ENCODE peak calls at places on chromosomes 11 and 22, in six cellular contexts. F is ovary, Y is psoas muscle, J is IMR-90, T is pancreas, V is lung. G is an unnamed sample. For H3K36me3, the result is how much of the 10 kb centered on the place peaks cover.

GRCh38 chr22:45242778-45243191 is 2.1 kb upstream of the KIAA0930 start:
- DNase-seq in V (no peak), T (peak), F (no peak), Y (no peak), J (no peak), G (no peak)

GRCh38 chr22:46373838-46374662 is 38.5 kb downstream of the TRMU start:
- DNase-seq in V (no peak), T (no peak), Y (no peak), F (no peak), J (no peak), G (no peak)

GRCh38 chr11:116096596-116096995 is 592.4 kb upstream of the CADM1 start:
- DNase-seq in J (no peak), V (no peak), T (no peak), Y (no peak), F (no peak), G (no peak)

GRCh38 chr11:8747173-8747572 is 64.6 kb downstream of the RPL27A start:
- DNase-seq in F (no peak), Y (no peak), J (no peak), T (no peak), V (no peak), G (no peak)

GRCh38 chr11:93952082-93952780 is 68.9 kb upstream of the HEPHL1 start:
- DNase-seq in J (no peak), V (no peak), F (no peak), Y (no peak), T (no peak), G (no peak)

GRCh38 chr22:25083414-25084166 is 116.1 kb upstream of the CRYBB3 start:
- DNase-seq in Y (no peak), T (peak), J (no peak), F (no peak), V (no peak), G (no peak)

GRCh38 chr22:42396621-42397331 is 35.4 kb downstream of the NFAM1 start:
- DNase-seq in V (no peak), F (no peak), Y (no peak), J (no peak), T (no peak), G (peak)

GRCh38 chr11:116731097-116731761 is 41.6 kb downstream of the BUD13 start:
- DNase-seq in Y (peak), V (no peak), F (no peak), T (no peak), J (peak), G (no peak)

GRCh38 chr11:116605543-116605942 is 167.2 kb downstream of the BUD13 start:
- DNase-seq in F (no peak), Y (no peak), J (peak), T (peak), V (no peak), G (no peak)

GRCh38 chr22:37103151-37103550 is 6.4 kb downstream of the TMPRSS6 start:
- DNase-seq in F (no peak), J (no peak), V (no peak), Y (no peak), T (no peak), G (no peak)

GRCh38 chr22:37095113-37095512 is 14.4 kb downstream of the TMPRSS6 start:
- DNase-seq in V (no peak), Y (no peak), T (no peak), J (no peak), F (no peak), G (no peak)

GRCh38 chr22:37101311-37102063 is 8.0 kb downstream of the TMPRSS6 start:
- DNase-seq in Y (no peak), V (no peak), J (no peak), F (no peak), T (no peak), G (no peak)

GRCh38 chr22:37100589-37101127 is 8.9 kb downstream of the TMPRSS6 start:
- DNase-seq in Y (no peak), V (no peak), T (no peak), J (no peak), F (no peak), G (no peak)

DNA sequence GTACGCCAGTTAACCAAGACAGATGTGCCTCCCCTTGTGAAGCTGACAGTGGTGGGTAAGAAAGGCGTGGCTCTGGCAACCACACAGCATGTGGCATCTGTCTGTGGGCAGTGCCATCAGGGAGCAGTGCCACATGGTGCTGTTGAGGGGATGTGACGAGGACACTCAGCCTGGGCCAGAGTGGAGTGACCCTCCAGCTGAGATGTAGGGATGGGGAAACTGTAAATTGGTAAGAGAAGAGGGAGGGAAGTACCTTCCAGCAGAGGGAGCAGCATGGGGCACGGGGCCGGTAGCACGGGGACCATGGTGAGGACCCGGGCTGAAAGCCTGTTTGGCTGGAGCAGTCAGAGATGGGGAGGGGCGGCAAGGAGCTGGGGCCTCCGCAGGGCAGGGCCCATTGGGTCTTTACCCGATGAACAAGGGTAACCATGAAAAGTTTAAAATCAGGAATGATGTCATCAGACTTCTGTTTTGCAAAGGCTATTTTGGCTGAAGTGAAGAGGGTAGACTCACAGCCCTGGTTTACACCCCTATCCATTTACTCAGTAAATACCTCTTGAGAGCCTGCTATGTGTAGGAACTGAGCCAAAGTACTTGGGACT is 10.4 kb downstream of the TMPRSS6 start:
- DNase-seq in V (no peak), T (no peak), Y (no peak), J (no peak), F (no peak), G (no peak)
- TF ChIP-seq CTCF in V (no peak), T (no peak), Y (no peak), J (no peak), F (no peak), G (peak)

DNA sequence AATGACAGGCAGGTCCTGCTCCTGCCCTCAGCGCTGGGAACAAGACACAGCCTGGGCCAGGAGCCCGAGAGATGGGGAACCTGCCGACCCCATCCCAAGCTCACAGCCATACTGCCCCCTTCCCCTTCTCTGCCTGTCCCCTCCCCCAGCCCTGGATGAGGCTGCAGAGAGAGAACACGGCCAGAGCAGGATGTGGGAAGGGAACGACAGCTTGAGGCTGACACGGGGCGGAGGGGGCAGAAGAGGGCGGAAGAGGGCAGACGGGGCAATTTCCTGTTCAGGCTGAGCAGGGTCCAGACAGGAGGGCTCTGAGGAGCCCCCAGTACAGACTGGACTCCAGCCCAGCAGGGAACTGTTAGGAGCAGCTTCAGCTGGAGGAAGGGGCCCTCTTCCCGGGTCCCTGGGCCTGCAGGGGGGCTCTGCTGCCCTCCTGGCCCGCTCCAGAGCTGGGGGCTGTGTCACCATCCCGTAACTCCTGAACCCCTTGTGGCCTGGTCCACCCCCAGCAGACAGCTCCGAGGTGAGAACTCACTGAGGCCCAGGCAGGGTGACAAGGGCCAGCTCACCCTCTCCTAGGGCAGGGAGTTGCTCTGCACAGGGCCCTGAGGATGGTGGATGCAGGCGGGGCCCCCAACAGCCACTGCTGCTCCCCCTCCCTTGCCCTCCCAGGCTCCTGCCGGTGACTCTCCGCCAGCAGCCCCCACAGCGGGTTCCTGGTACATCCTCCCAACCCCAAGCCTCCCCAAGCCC is 5.7 kb downstream of the CTSD start:
- DNase-seq in Y (peak), V (no peak), F (no peak), J (no peak), T (no peak), G (no peak)
- H3K36me3 ChIP-seq in Y (under half), V (under half), F (under half), J (under half), T (under half), G (under half)

GRCh38 chr11:18361154-18361553 is 33.2 kb upstream of the LDHA start:
- DNase-seq in V (no peak), F (no peak), Y (no peak), T (no peak), J (no peak), G (no peak)

GRCh38 chr11:18366286-18366685 is 28.1 kb upstream of the LDHA start:
- DNase-seq in F (no peak), T (no peak), J (no peak), V (no peak), Y (no peak), G (no peak)

GRCh38 chr11:18365736-18366135 is 28.6 kb upstream of the LDHA start:
- DNase-seq in T (no peak), F (no peak), V (no peak), Y (no peak), J (no peak), G (no peak)

GRCh38 chr11:18367431-18367830 is 26.9 kb upstream of the LDHA start:
- DNase-seq in V (no peak), F (no peak), T (no peak), Y (no peak), J (peak), G (no peak)

GRCh38 chr11:18364495-18365047 is 29.8 kb upstream of the LDHA start:
- DNase-seq in T (no peak), J (no peak), Y (no peak), V (no peak), F (no peak), G (no peak)
- H3K4me3 ChIP-seq in T (no peak), J (no peak), Y (no peak), V (no peak), F (no peak), G (no peak)

DNA sequence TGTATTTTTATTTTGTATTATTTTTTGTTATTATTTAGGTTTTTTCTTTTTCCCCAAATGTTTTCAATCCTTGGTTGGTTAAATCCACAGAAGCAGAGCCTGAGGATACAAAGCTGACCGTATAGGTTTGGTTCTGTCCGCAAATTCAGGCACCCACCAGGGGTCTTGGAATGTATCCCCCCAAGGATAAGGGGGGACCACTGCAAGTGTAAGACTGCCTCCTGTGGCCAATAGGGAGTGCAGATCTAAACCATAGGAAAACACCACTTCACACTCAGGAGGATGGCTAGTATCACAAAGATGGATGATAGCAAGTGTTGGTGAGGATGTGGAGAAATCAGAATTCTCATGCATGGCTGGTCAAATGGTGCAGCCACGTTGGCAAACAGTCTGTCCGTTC is 20.0 kb downstream of the CPT1A start:
- DNase-seq in J (no peak), Y (no peak), T (no peak), F (no peak), V (no peak), G (no peak)
- TF ChIP-seq CTCF in J (no peak), Y (no peak), T (no peak), F (no peak), V (no peak), G (no peak)

GRCh38 chr11:66637557-66638176 is 836 bp upstream of the RBM4 start:
- DNase-seq in J (peak), T (no peak), F (no peak), Y (no peak), V (no peak), G (no peak)

GRCh38 chr11:66636411-66636810 is 2.1 kb upstream of the RBM4 start:
- DNase-seq in F (no peak), Y (no peak), T (no peak), J (no peak), V (no peak), G (no peak)

GRCh38 chr11:66629356-66629755 is 9.1 kb upstream of the RBM4 start:
- DNase-seq in Y (no peak), V (no peak), J (no peak), T (no peak), F (no peak), G (no peak)

GRCh38 chr11:66631883-66632282 is 6.6 kb upstream of the RBM4 start:
- DNase-seq in Y (no peak), V (no peak), F (no peak), J (no peak), T (no peak), G (no peak)

GRCh38 chr11:66632952-66633351 is 5.6 kb upstream of the RBM4 start:
- DNase-seq in Y (no peak), F (no peak), T (no peak), J (no peak), V (no peak), G (no peak)
- H3K36me3 ChIP-seq in Y (under half), F (under half), T (under half), J (under half), V (under half), G (under half)

GRCh38 chr11:86151188-86152005 is 82.5 kb upstream of the PICALM start:
- DNase-seq in V (peak), F (peak), J (peak), T (no peak), Y (no peak), G (peak)
- H3K4me3 ChIP-seq in V (no peak), F (no peak), J (no peak), T (no peak), Y (no peak), G (no peak)

DNA sequence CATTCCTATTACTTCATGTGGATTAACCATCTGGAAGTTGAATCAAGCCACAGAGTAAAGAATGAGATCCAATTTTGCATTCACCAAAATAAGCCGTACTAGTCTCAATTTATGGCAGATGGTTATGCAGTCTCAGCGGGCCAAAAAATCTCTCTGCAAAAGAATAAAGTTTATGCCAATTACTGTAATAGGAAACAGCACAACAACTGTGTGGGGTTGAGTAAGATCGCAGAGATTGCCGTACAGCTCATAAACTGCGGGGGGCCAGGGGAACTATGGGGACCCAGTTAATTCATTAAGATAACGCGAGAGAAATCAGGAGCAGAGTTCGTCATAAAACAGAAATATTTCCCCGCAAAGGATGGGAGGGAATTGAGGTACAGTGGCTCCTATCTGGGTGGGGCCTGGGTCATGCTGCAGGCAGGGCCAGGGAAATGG is 41.5 kb upstream of the MN1 start:
- DNase-seq in Y (no peak), V (no peak), T (no peak), J (no peak), F (no peak), G (no peak)
- TF ChIP-seq CTCF in Y (no peak), V (no peak), T (no peak), J (no peak), F (no peak), G (no peak)

GRCh38 chr22:50468626-50469025 is 6.2 kb downstream of the SBF1 start:
- DNase-seq in J (no peak), Y (no peak), T (no peak), V (no peak), F (no peak), G (no peak)
- H3K36me3 ChIP-seq in J (under half), Y (under half), T (under half), V (under half), F (under half), G (under half)

GRCh38 chr11:57483570-57483934 is 23.2 kb downstream of the RTN4RL2 start:
- DNase-seq in Y (no peak), F (no peak), V (no peak), T (no peak), J (no peak), G (no peak)

GRCh38 chr11:57481315-57481714 is 21.0 kb downstream of the RTN4RL2 start:
- DNase-seq in T (no peak), F (no peak), J (no peak), Y (no peak), V (no peak), G (no peak)

GRCh38 chr11:57482782-57483569 is 22.6 kb downstream of the RTN4RL2 start:
- DNase-seq in V (no peak), T (peak), F (peak), Y (peak), J (peak), G (peak)

GRCh38 chr11:57480409-57481137 is 20.2 kb downstream of the RTN4RL2 start:
- DNase-seq in V (peak), T (peak), F (no peak), J (peak), Y (peak), G (no peak)

DNA sequence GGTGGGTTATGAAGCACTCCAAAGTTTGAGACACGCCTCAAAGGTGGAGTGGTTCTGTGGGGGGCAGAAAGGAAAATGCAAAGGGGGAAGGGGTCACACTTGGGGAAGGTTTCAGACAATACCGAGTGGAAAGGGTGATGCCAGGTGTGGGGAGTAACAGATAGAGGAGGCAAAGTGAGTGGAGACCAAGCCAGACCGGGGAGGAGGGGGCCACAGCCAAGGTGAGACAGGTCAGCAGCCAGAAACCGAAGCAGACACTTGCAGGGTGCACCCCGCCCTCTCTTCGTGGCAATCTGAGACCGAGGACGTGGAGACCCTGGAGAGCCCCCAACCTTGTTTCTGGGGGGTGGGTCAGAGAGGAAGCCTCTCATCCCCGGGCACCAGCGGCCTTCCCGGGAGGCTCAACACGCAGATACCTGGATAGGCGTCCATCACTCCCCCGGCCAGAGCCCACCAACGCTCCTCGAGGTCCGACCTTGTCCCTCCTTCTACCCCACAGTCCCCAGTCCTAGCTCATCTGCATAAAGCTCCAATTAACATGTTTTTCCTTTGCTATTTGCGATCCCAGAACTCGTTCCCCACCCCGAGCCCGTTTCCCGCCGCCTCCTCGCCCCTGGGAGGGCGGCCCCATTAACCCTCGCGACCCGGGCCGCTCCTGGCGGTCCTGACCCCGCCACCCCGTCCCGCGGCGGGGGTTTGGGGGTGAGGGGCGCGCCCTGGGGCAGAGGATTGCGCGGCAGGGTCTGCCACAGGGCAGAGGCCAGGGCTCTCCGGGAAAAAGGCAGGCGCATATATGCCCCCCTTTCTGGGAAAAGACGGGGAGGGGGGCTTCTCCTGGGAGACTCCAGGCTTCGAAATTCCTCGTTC is 21.8 kb downstream of the RTN4RL2 start:
- DNase-seq in V (no peak), T (no peak), Y (no peak), J (no peak), F (no peak), G (no peak)
- H3K4me3 ChIP-seq in V (no peak), T (no peak), Y (peak), J (no peak), F (no peak), G (no peak)